ENCODE peak calls at places on chromosomes 3 and 15, in ten cellular contexts. L is SK-N-MC; F is keratinocyte; I is lung; W is tibial nerve; P is PC-3; G is dorsolateral prefrontal cortex; R is coronary artery; K is IMR-90; C is CD8-positive, alpha-beta T cell. N is an unnamed sample.
A peak's percentile ranks its signal among the peaks of the same experiment; 100 is the strongest.

GRCh38 chr3:20225769-20226168 is 39.8 kb upstream of the SGO1 start:
- DNase-seq in P (peak; percentile 61), L (no peak), R (no peak), K (peak; percentile 3), F (no peak), G (no peak), C (no peak), I (no peak), W (no peak), N (no peak)

GRCh38 chr3:168862466-168862865 is 766.7 kb upstream of the GOLIM4 start:
- DNase-seq in L (no peak), K (no peak), G (no peak), W (no peak), R (no peak), I (no peak), F (no peak), C (no peak), P (no peak), N (no peak)

GRCh38 chr15:66565141-66565595 is 630 bp downstream of the LCTL start:
- DNase-seq in C (no peak), W (no peak), I (no peak), F (no peak), K (no peak), P (no peak), G (no peak), R (peak; percentile 62), L (no peak), N (no peak)

GRCh38 chr15:39455502-39455991 is 125.3 kb upstream of the THBS1 start:
- DNase-seq in W (no peak), P (peak; percentile 95), C (no peak), R (no peak), G (no peak), L (no peak), I (no peak), F (no peak), K (peak; percentile 90), N (no peak)

GRCh38 chr15:101309436-101310162 is 14.6 kb upstream of the SNRPA1 start:
- DNase-seq in L (no peak), K (no peak), R (no peak), W (no peak), C (no peak), P (no peak), F (no peak), G (no peak), I (no peak), N (no peak)

GRCh38 chr3:58528629-58529028 is 8.4 kb downstream of the ACOX2 start:
- DNase-seq in F (peak; percentile 5), K (peak; percentile 58), W (no peak), L (no peak), P (peak; percentile 77), R (no peak), G (no peak), C (no peak), I (peak; percentile 61), N (no peak)

GRCh38 chr3:53056442-53056841 is 10.6 kb upstream of the SFMBT1 start:
- DNase-seq in K (peak; percentile 24), G (no peak), P (peak; percentile 50), F (no peak), C (no peak), L (no peak), W (no peak), R (peak; percentile 47), I (no peak), N (no peak)

GRCh38 chr3:62876064-62876463 is 848 bp upstream of the CADPS start:
- DNase-seq in P (peak; percentile 21), K (peak; percentile 20), R (no peak), L (no peak), G (peak; percentile 13), W (no peak), I (peak; percentile 35), C (no peak), F (peak; percentile 11), N (no peak)

GRCh38 chr15:55246567-55246966 is 43.0 kb downstream of the RAB27A start:
- DNase-seq in G (no peak), P (peak; percentile 55), W (no peak), R (no peak), I (no peak), F (no peak), K (no peak), C (no peak), L (no peak), N (no peak)
- H3K27ac ChIP-seq in G (no peak overlapping the region), P (peak overlapping the region; percentile 38), W (no peak overlapping the region), R (no peak overlapping the region), I (peak overlapping the region; percentile 47), F (no peak overlapping the region), K (no peak overlapping the region), C (no peak overlapping the region), L (no peak overlapping the region), N (no peak overlapping the region)

DNA sequence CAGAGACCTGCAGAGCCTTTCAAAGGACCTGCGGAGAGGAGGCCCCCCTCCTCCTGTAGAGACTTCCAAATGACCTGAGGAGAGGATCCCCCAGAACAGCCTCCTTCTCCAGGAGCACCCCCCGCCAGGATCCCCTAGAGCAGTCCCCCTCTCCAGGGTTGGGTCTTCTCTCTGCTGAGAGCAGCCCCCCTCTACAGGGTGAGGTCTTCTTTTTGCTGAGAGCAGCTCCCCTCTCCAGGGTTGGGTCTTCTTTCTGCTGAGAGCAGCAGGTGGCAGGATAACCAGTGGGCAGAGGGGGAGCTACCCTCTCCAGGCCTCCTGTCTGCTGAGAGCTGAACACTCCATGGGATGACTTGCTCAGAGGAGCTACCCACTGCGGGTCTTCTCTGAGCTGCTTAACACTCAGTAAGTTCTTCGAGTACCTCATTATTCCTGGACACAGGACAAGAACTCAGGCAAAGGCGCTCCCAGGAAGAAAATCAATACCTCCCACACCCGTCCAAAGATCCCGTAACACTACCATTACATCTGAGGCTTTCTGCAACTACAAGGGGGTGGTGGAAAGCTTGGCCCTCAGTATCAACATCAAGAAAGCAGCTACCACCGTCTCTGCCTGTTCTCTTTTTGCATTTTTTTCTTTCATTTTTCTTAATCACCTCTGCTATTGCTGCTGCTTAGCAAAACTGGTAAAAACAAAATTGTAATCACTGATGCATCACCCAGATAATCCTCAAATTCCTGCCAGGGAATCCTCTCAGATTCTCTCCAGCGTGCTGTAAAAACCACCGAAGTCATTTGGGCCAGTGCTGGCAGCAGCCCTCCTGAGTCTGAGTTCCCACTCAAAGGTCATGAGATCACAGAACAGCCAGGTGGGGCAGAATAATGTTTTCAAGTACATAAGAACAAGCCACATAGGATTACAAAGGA is 5.3 kb upstream of the SKIC8 start:
- DNase-seq in F (no peak), K (no peak), L (no peak), C (no peak), W (no peak), R (no peak), G (no peak), P (no peak), I (no peak), N (no peak)
- H3K27ac ChIP-seq in F (no peak overlapping the region), K (no peak overlapping the region), L (no peak overlapping the region), C (no peak overlapping the region), W (no peak overlapping the region), R (no peak overlapping the region), G (no peak overlapping the region), P (no peak overlapping the region), I (no peak overlapping the region), N (no peak overlapping the region)

DNA sequence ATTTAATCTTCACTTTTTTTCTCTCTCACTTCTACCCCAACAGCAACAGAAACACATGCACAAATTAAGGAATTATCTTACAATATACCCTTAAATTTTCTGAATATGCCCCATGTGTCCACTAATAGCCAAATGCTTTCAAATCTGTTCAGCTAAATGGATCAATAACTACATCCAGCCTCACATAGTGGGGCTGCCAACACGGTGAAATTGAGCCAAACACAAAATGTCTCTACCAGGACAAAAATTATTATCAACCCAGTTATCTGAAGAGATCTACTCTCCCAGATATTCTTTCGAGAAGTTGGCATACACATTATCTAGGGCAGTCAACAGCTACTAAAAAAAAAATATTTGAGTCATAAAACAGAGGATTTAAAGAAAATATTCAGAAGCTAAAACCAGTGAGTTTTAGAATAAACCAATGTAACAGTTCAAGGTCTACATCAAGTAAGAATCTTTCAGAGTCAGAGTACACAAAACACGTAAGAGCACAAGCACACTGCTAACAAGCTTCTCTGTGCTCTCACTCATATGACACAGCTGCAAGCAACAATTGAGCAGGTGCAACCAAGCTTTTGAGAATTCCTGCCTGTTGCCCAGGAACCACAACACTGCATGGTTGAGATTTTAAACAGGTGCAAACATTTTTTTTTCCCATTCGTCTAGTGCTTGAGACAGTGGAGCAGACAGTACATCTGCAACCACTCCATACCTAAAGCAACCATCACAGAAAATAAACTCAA is 247.7 kb downstream of the ZBTB20 start:
- DNase-seq in R (no peak), C (no peak), W (no peak), K (no peak), F (no peak), G (no peak), L (no peak), P (no peak), I (peak; percentile 48), N (no peak)
- H3K27ac ChIP-seq in R (no peak overlapping the region), C (no peak overlapping the region), W (peak overlapping the region; percentile 79), K (no peak overlapping the region), F (no peak overlapping the region), G (no peak overlapping the region), L (no peak overlapping the region), P (no peak overlapping the region), I (no peak overlapping the region), N (no peak overlapping the region)

DNA sequence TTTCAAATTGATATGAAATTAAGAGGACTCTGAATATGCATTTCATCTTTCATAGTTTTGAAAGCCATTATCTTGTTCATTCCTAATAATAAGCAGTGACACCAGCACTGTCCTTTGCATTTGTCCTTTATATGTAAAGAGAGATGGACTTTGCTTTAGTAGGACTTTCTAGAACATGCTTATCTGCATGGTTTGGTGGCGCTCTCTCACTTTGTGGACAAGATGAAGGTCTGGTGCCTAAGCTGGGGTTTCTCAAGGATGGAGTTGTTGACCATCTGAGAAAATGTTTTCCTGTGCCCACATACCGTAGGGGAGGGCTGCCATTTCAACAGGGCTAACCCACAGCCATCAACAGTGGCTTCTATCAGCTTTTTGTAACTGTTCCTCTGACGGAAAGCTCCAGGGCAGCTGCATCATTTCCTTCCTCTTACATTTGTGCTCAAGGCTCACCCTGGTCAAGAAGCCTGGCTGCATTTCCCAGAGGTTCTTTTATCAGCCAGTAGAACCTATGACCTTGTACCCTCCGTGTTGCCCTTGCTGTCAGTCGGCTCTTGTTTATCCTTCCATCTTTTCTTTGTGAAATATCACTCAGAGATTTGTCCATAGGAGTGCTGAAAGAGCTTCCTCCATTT is 44.5 kb downstream of the ABHD2 start:
- DNase-seq in F (no peak), P (no peak), C (no peak), W (no peak), K (no peak), G (peak; percentile 43), L (no peak), I (no peak), R (no peak), N (no peak)
- H3K27ac ChIP-seq in F (no peak overlapping the region), P (no peak overlapping the region), C (no peak overlapping the region), W (peak overlapping the region; percentile 53), K (no peak overlapping the region), G (peak overlapping the region; percentile 71), L (no peak overlapping the region), I (peak overlapping the region; percentile 58), R (peak overlapping the region; percentile 65), N (peak overlapping the region; percentile 55)

GRCh38 chr3:10555263-10555662 is 49.9 kb upstream of the ATP2B2 start:
- DNase-seq in L (no peak), I (no peak), W (no peak), R (peak; percentile 40), P (no peak), C (no peak), F (no peak), G (no peak), K (no peak), N (no peak)
- H3K27ac ChIP-seq in L (no peak overlapping the region), I (no peak overlapping the region), W (peak overlapping the region; percentile 84), R (no peak overlapping the region), P (no peak overlapping the region), C (no peak overlapping the region), F (no peak overlapping the region), G (no peak overlapping the region), K (no peak overlapping the region), N (no peak overlapping the region)

N was measured in caudate nucleus.